ENCODE peak calls at places on chromosome 1, in ten cellular contexts. One of them, this sample, is unnamed.

GRCh38 chr1:12372180-12372579 is 142.3 kb downstream of the VPS13D start:
- DNase-seq in fibroblast of the aortic adventitia: no peak
- DNase-seq in HAP-1: no peak
- DNase-seq in small intestine: no peak
- DNase-seq in colonic mucosa: no peak
- DNase-seq in mesenchymal stem cell: no peak
- DNase-seq in OCI-LY7: no peak
- DNase-seq in fibroblast of pulmonary artery: no peak
- DNase-seq in kidney epithelial cell: no peak
- DNase-seq in IMR-90: no peak
- DNase-seq in this sample: no peak

GRCh38 chr1:243393093-243393492 is 137.3 kb downstream of the SDCCAG8 start:
- DNase-seq in fibroblast of the aortic adventitia: no peak
- DNase-seq in HAP-1: no peak
- DNase-seq in small intestine: peak
- DNase-seq in colonic mucosa: no peak
- DNase-seq in mesenchymal stem cell: no peak
- DNase-seq in OCI-LY7: no peak
- DNase-seq in fibroblast of pulmonary artery: no peak
- DNase-seq in kidney epithelial cell: no peak
- DNase-seq in IMR-90: no peak
- DNase-seq in this sample: no peak

GRCh38 chr1:169368406-169368769 is 393 bp downstream of the BLZF1 start:
- DNase-seq in fibroblast of the aortic adventitia: no peak
- DNase-seq in HAP-1: peak
- DNase-seq in small intestine: peak
- DNase-seq in colonic mucosa: peak
- DNase-seq in mesenchymal stem cell: no peak
- DNase-seq in OCI-LY7: peak
- DNase-seq in fibroblast of pulmonary artery: no peak
- DNase-seq in kidney epithelial cell: no peak
- DNase-seq in IMR-90: peak
- DNase-seq in this sample: no peak

GRCh38 chr1:246506440-246506784 is 667 bp downstream of the SMYD3 start:
- DNase-seq in fibroblast of the aortic adventitia: no peak
- DNase-seq in HAP-1: peak
- DNase-seq in small intestine: peak
- DNase-seq in colonic mucosa: no peak
- DNase-seq in mesenchymal stem cell: no peak
- DNase-seq in OCI-LY7: peak
- DNase-seq in fibroblast of pulmonary artery: no peak
- DNase-seq in kidney epithelial cell: no peak
- DNase-seq in IMR-90: no peak
- DNase-seq in this sample: no peak

GRCh38 chr1:61282387-61282786 is 200.0 kb downstream of the NFIA start:
- DNase-seq in fibroblast of the aortic adventitia: peak
- DNase-seq in HAP-1: no peak
- DNase-seq in small intestine: no peak
- DNase-seq in colonic mucosa: no peak
- DNase-seq in mesenchymal stem cell: no peak
- DNase-seq in OCI-LY7: no peak
- DNase-seq in fibroblast of pulmonary artery: no peak
- DNase-seq in kidney epithelial cell: no peak
- DNase-seq in IMR-90: no peak
- DNase-seq in this sample: no peak

GRCh38 chr1:58755468-58755872 is 28.4 kb downstream of the JUN start:
- DNase-seq in fibroblast of the aortic adventitia: peak
- DNase-seq in HAP-1: no peak
- DNase-seq in small intestine: peak
- DNase-seq in colonic mucosa: peak
- DNase-seq in mesenchymal stem cell: peak
- DNase-seq in OCI-LY7: peak
- DNase-seq in fibroblast of pulmonary artery: peak
- DNase-seq in kidney epithelial cell: peak
- DNase-seq in IMR-90: peak
- DNase-seq in this sample: peak

GRCh38 chr1:117013310-117013850 is 11.8 kb downstream of the CD101 start:
- DNase-seq in fibroblast of the aortic adventitia: no peak
- DNase-seq in HAP-1: no peak
- DNase-seq in small intestine: no peak
- DNase-seq in colonic mucosa: no peak
- DNase-seq in mesenchymal stem cell: no peak
- DNase-seq in OCI-LY7: no peak
- DNase-seq in fibroblast of pulmonary artery: no peak
- DNase-seq in kidney epithelial cell: no peak
- DNase-seq in IMR-90: no peak
- DNase-seq in this sample: no peak

GRCh38 chr1:2360588-2361364 is 30.6 kb downstream of the MORN1 start:
- DNase-seq in fibroblast of the aortic adventitia: peak
- DNase-seq in HAP-1: no peak
- DNase-seq in small intestine: no peak
- DNase-seq in colonic mucosa: no peak
- DNase-seq in mesenchymal stem cell: no peak
- DNase-seq in OCI-LY7: no peak
- DNase-seq in fibroblast of pulmonary artery: peak
- DNase-seq in kidney epithelial cell: no peak
- DNase-seq in IMR-90: peak
- DNase-seq in this sample: peak

GRCh38 chr1:11013160-11013531 is 692 bp downstream of the TARDBP start:
- DNase-seq in fibroblast of the aortic adventitia: peak
- DNase-seq in HAP-1: no peak
- DNase-seq in small intestine: no peak
- DNase-seq in colonic mucosa: no peak
- DNase-seq in mesenchymal stem cell: peak
- DNase-seq in OCI-LY7: no peak
- DNase-seq in fibroblast of pulmonary artery: peak
- DNase-seq in kidney epithelial cell: no peak
- DNase-seq in IMR-90: peak
- DNase-seq in this sample: no peak

GRCh38 chr1:10045480-10046355 is 13.0 kb downstream of the UBE4B start:
- DNase-seq in fibroblast of the aortic adventitia: peak
- DNase-seq in HAP-1: no peak
- DNase-seq in small intestine: no peak
- DNase-seq in colonic mucosa: no peak
- DNase-seq in mesenchymal stem cell: peak
- DNase-seq in OCI-LY7: no peak
- DNase-seq in fibroblast of pulmonary artery: peak
- DNase-seq in kidney epithelial cell: no peak
- DNase-seq in IMR-90: peak
- DNase-seq in this sample: no peak

GRCh38 chr1:182984621-182985020 is 31.7 kb upstream of the SHCBP1L start:
- DNase-seq in fibroblast of the aortic adventitia: no peak
- DNase-seq in HAP-1: no peak
- DNase-seq in small intestine: no peak
- DNase-seq in colonic mucosa: no peak
- DNase-seq in mesenchymal stem cell: no peak
- DNase-seq in OCI-LY7: no peak
- DNase-seq in fibroblast of pulmonary artery: no peak
- DNase-seq in kidney epithelial cell: no peak
- DNase-seq in IMR-90: no peak
- DNase-seq in this sample: no peak

GRCh38 chr1:179262183-179262582 is 31.4 kb upstream of the SOAT1 start:
- DNase-seq in fibroblast of the aortic adventitia: no peak
- DNase-seq in HAP-1: no peak
- DNase-seq in small intestine: no peak
- DNase-seq in colonic mucosa: no peak
- DNase-seq in mesenchymal stem cell: no peak
- DNase-seq in OCI-LY7: no peak
- DNase-seq in fibroblast of pulmonary artery: no peak
- DNase-seq in kidney epithelial cell: no peak
- DNase-seq in IMR-90: no peak
- DNase-seq in this sample: no peak

GRCh38 chr1:221868894-221869293 is 127.0 kb upstream of the DUSP10 start:
- DNase-seq in fibroblast of the aortic adventitia: peak
- DNase-seq in HAP-1: no peak
- DNase-seq in small intestine: no peak
- DNase-seq in colonic mucosa: no peak
- DNase-seq in mesenchymal stem cell: peak
- DNase-seq in OCI-LY7: no peak
- DNase-seq in fibroblast of pulmonary artery: peak
- DNase-seq in kidney epithelial cell: no peak
- DNase-seq in IMR-90: peak
- DNase-seq in this sample: peak

GRCh38 chr1:41005876-41006275 is 15.6 kb downstream of the SLFNL1 start:
- DNase-seq in fibroblast of the aortic adventitia: no peak
- DNase-seq in HAP-1: no peak
- DNase-seq in small intestine: no peak
- DNase-seq in colonic mucosa: no peak
- DNase-seq in mesenchymal stem cell: no peak
- DNase-seq in OCI-LY7: no peak
- DNase-seq in fibroblast of pulmonary artery: no peak
- DNase-seq in kidney epithelial cell: no peak
- DNase-seq in IMR-90: no peak
- DNase-seq in this sample: no peak

GRCh38 chr1:41013812-41014211 is 7.7 kb downstream of the SLFNL1 start:
- DNase-seq in fibroblast of the aortic adventitia: no peak
- DNase-seq in HAP-1: no peak
- DNase-seq in small intestine: no peak
- DNase-seq in colonic mucosa: no peak
- DNase-seq in mesenchymal stem cell: no peak
- DNase-seq in OCI-LY7: no peak
- DNase-seq in fibroblast of pulmonary artery: peak
- DNase-seq in kidney epithelial cell: no peak
- DNase-seq in IMR-90: no peak
- DNase-seq in this sample: no peak

GRCh38 chr1:41013024-41013423 is 8.5 kb downstream of the SLFNL1 start:
- DNase-seq in fibroblast of the aortic adventitia: no peak
- DNase-seq in HAP-1: no peak
- DNase-seq in small intestine: no peak
- DNase-seq in colonic mucosa: no peak
- DNase-seq in mesenchymal stem cell: no peak
- DNase-seq in OCI-LY7: no peak
- DNase-seq in fibroblast of pulmonary artery: no peak
- DNase-seq in kidney epithelial cell: no peak
- DNase-seq in IMR-90: no peak
- DNase-seq in this sample: no peak

GRCh38 chr1:41006942-41007865 is 14.3 kb downstream of the SLFNL1 start:
- DNase-seq in fibroblast of the aortic adventitia: no peak
- DNase-seq in HAP-1: no peak
- DNase-seq in small intestine: no peak
- DNase-seq in colonic mucosa: no peak
- DNase-seq in mesenchymal stem cell: no peak
- DNase-seq in OCI-LY7: no peak
- DNase-seq in fibroblast of pulmonary artery: no peak
- DNase-seq in kidney epithelial cell: no peak
- DNase-seq in IMR-90: peak
- DNase-seq in this sample: no peak

GRCh38 chr1:41009466-41009865 is 12.1 kb downstream of the SLFNL1 start:
- DNase-seq in fibroblast of the aortic adventitia: no peak
- DNase-seq in HAP-1: no peak
- DNase-seq in small intestine: no peak
- DNase-seq in colonic mucosa: no peak
- DNase-seq in mesenchymal stem cell: no peak
- DNase-seq in OCI-LY7: no peak
- DNase-seq in fibroblast of pulmonary artery: no peak
- DNase-seq in kidney epithelial cell: peak
- DNase-seq in IMR-90: no peak
- DNase-seq in this sample: no peak
- H3K4me3 ChIP-seq in fibroblast of the aortic adventitia: no peak
- H3K4me3 ChIP-seq in HAP-1: no peak
- H3K4me3 ChIP-seq in small intestine: no peak
- H3K4me3 ChIP-seq in colonic mucosa: no peak
- H3K4me3 ChIP-seq in mesenchymal stem cell: no peak
- H3K4me3 ChIP-seq in OCI-LY7: no peak
- H3K4me3 ChIP-seq in fibroblast of pulmonary artery: no peak
- H3K4me3 ChIP-seq in kidney epithelial cell: no peak
- H3K4me3 ChIP-seq in IMR-90: no peak
- H3K4me3 ChIP-seq in this sample: no peak

GRCh38 chr1:172466795-172467407 is 23.0 kb upstream of the PIGC start:
- DNase-seq in fibroblast of the aortic adventitia: no peak
- DNase-seq in HAP-1: no peak
- DNase-seq in small intestine: peak
- DNase-seq in colonic mucosa: no peak
- DNase-seq in mesenchymal stem cell: no peak
- DNase-seq in OCI-LY7: no peak
- DNase-seq in fibroblast of pulmonary artery: no peak
- DNase-seq in kidney epithelial cell: peak
- DNase-seq in IMR-90: no peak
- DNase-seq in this sample: no peak
- H3K4me3 ChIP-seq in fibroblast of the aortic adventitia: no peak
- H3K4me3 ChIP-seq in HAP-1: no peak
- H3K4me3 ChIP-seq in small intestine: no peak
- H3K4me3 ChIP-seq in colonic mucosa: no peak
- H3K4me3 ChIP-seq in mesenchymal stem cell: no peak
- H3K4me3 ChIP-seq in OCI-LY7: no peak
- H3K4me3 ChIP-seq in fibroblast of pulmonary artery: no peak
- H3K4me3 ChIP-seq in kidney epithelial cell: no peak
- H3K4me3 ChIP-seq in IMR-90: no peak
- H3K4me3 ChIP-seq in this sample: no peak

DNA sequence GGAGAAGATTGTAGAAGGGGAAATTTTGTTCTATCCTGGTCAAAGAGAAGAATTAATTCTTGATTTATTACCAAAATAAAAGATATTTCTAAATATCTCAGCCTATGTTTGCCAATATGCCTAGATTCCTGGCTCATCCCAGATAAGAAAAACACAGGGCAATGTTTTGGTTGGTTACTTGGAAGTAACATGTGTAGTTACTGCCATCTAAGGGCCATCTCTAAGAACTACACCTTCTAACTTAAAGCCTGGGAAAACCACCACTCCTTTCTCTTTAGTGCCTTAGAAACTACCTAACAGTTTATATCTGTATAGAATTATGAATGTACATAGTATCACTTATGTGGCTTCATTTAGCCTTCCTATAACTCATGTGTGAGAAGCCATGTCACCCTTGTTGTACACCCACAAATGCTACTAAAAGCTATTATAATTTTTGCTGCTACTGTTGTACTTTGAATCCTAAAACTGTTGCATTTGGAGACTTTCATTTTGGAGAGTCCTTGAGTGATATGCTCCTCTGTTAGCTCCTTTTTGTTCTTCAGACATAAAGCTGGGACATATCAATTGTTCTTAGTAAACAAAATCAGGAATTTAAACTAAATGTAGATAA is 4.5 kb downstream of the AIM2 start:
- DNase-seq in fibroblast of the aortic adventitia: peak
- DNase-seq in HAP-1: no peak
- DNase-seq in small intestine: peak
- DNase-seq in colonic mucosa: no peak
- DNase-seq in mesenchymal stem cell: peak
- DNase-seq in OCI-LY7: peak
- DNase-seq in fibroblast of pulmonary artery: peak
- DNase-seq in kidney epithelial cell: peak
- DNase-seq in IMR-90: peak
- DNase-seq in this sample: no peak
- H3K4me3 ChIP-seq in fibroblast of the aortic adventitia: no peak
- H3K4me3 ChIP-seq in HAP-1: no peak
- H3K4me3 ChIP-seq in small intestine: no peak
- H3K4me3 ChIP-seq in colonic mucosa: no peak
- H3K4me3 ChIP-seq in mesenchymal stem cell: no peak
- H3K4me3 ChIP-seq in OCI-LY7: peak
- H3K4me3 ChIP-seq in fibroblast of pulmonary artery: no peak
- H3K4me3 ChIP-seq in kidney epithelial cell: no peak
- H3K4me3 ChIP-seq in IMR-90: no peak
- H3K4me3 ChIP-seq in this sample: no peak

DNA sequence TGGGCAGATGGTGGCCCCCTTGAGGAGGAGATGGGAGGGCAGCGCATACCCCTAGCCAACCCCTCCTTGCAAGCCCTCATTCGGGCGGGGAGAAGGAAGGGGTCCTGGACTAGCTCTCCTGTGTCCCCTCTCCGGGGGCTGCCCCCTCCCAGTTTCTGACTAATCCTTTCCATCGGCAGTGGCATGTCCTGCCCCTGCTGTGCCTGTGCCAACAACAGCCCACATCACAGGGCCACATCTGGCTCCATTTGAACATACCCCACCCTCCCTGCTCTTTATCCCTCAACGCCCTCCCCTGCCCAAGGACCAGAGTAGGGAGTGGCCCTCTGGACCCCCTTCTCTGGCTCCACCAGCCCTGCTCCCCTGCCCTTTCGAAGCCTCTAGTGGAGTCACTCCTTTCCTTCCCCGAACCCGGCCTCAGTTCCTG is 11.0 kb upstream of the LMNA start:
- DNase-seq in fibroblast of the aortic adventitia: peak
- DNase-seq in HAP-1: no peak
- DNase-seq in small intestine: no peak
- DNase-seq in colonic mucosa: peak
- DNase-seq in mesenchymal stem cell: peak
- DNase-seq in OCI-LY7: no peak
- DNase-seq in fibroblast of pulmonary artery: no peak
- DNase-seq in kidney epithelial cell: no peak
- DNase-seq in IMR-90: peak
- DNase-seq in this sample: no peak
- H3K4me3 ChIP-seq in fibroblast of the aortic adventitia: peak
- H3K4me3 ChIP-seq in HAP-1: no peak
- H3K4me3 ChIP-seq in small intestine: no peak
- H3K4me3 ChIP-seq in colonic mucosa: no peak
- H3K4me3 ChIP-seq in mesenchymal stem cell: no peak
- H3K4me3 ChIP-seq in OCI-LY7: no peak
- H3K4me3 ChIP-seq in fibroblast of pulmonary artery: no peak
- H3K4me3 ChIP-seq in kidney epithelial cell: no peak
- H3K4me3 ChIP-seq in IMR-90: no peak
- H3K4me3 ChIP-seq in this sample: no peak